ENCODE peak calls at places on chromosomes 2 and 18, in six cellular contexts. I is HCT116, E is HepG2, X is Panc1, J is H1, R is K562. O is an unnamed sample.

GRCh38 chr2:195533771-195534642 is 123.0 kb upstream of the SLC39A10 start:
- DNase-seq in I (peak), E (no peak), X (no peak), J (no peak), R (no peak), O (no peak)

GRCh38 chr2:68134554-68134953 is 23.1 kb upstream of the PNO1 start:
- DNase-seq in I (no peak), E (no peak), X (no peak), J (no peak), R (no peak), O (no peak)

GRCh38 chr2:219713110-219713509 is 85.7 kb downstream of the SLC4A3 start:
- DNase-seq in I (no peak), E (peak), X (no peak), J (no peak), R (peak), O (peak)

GRCh38 chr2:165208094-165208493 is 4.2 kb upstream of the SCN3A start:
- DNase-seq in I (no peak), E (no peak), X (no peak), J (no peak), R (no peak), O (no peak)

GRCh38 chr2:1681323-1682310 is 62.7 kb downstream of the PXDN start:
- DNase-seq in I (no peak), E (no peak), X (no peak), J (no peak), R (no peak), O (no peak)

GRCh38 chr2:17610521-17610920 is 70.0 kb downstream of the VSNL1 start:
- DNase-seq in I (no peak), E (no peak), X (no peak), J (no peak), R (no peak), O (no peak)

GRCh38 chr18:46097378-46097852 is 681 bp downstream of the ATP5F1A start:
- DNase-seq in I (no peak), E (no peak), X (no peak), J (no peak), R (no peak), O (no peak)

GRCh38 chr18:79947054-79947755 is 4.2 kb downstream of the SLC66A2 start:
- DNase-seq in I (no peak), E (no peak), X (no peak), J (no peak), R (no peak), O (no peak)

GRCh38 chr2:191187105-191187829 is 36.5 kb upstream of the STAT4 start:
- DNase-seq in I (no peak), E (no peak), X (no peak), J (no peak), R (no peak), O (no peak)

GRCh38 chr2:45285311-45285710 is 276.1 kb upstream of the SIX2 start:
- DNase-seq in I (no peak), E (no peak), X (no peak), J (no peak), R (no peak), O (no peak)

GRCh38 chr2:207167129-207167923 is 1.6 kb upstream of the KLF7 start:
- DNase-seq in I (no peak), E (peak), X (no peak), J (no peak), R (no peak), O (no peak)

GRCh38 chr2:190794466-190795184 is 86.0 kb upstream of the GLS start:
- DNase-seq in I (no peak), E (no peak), X (no peak), J (no peak), R (no peak), O (no peak)

GRCh38 chr2:220432645-220433044 is 805.2 kb downstream of the SLC4A3 start:
- DNase-seq in I (no peak), E (no peak), X (no peak), J (no peak), R (no peak), O (no peak)

GRCh38 chr2:27134781-27135470 is 490 bp upstream of the PREB start:
- DNase-seq in I (no peak), E (no peak), X (no peak), J (no peak), R (no peak), O (no peak)

GRCh38 chr18:44887227-44887631 is 206.5 kb downstream of the SETBP1 start:
- DNase-seq in I (no peak), E (no peak), X (no peak), J (no peak), R (no peak), O (no peak)

GRCh38 chr18:57730146-57730545 is 73.0 kb downstream of the ATP8B1 start:
- DNase-seq in I (no peak), E (no peak), X (no peak), J (no peak), R (no peak), O (no peak)

GRCh38 chr2:239688840-239689239 is 288.0 kb upstream of the HDAC4 start:
- DNase-seq in I (no peak), E (no peak), X (no peak), J (no peak), R (no peak), O (no peak)

GRCh38 chr18:48007955-48008701 is 77.7 kb upstream of the SMAD2 start:
- DNase-seq in I (no peak), E (peak), X (no peak), J (peak), R (peak), O (peak)

GRCh38 chr2:65316072-65316471 is 88.4 kb downstream of the ACTR2 start:
- DNase-seq in I (no peak), E (no peak), X (no peak), J (no peak), R (no peak), O (no peak)

GRCh38 chr2:18378020-18378653 is 182.3 kb downstream of the RDH14 start:
- DNase-seq in I (peak), E (peak), X (no peak), J (peak), R (peak), O (peak)

GRCh38 chr2:166384774-166385173 is 9.0 kb upstream of the SCN9A start:
- DNase-seq in I (no peak), E (peak), X (no peak), J (no peak), R (peak), O (peak)

GRCh38 chr2:16218161-16218560 is 277.8 kb downstream of the MYCN start:
- DNase-seq in I (no peak), E (no peak), X (no peak), J (no peak), R (no peak), O (no peak)

GRCh38 chr2:198273670-198274069 is 469.3 kb downstream of the PLCL1 start:
- DNase-seq in I (no peak), E (no peak), X (no peak), J (no peak), R (no peak), O (no peak)

GRCh38 chr2:196586511-196586991 is 53.0 kb upstream of the CCDC150 start:
- DNase-seq in I (no peak), E (no peak), X (no peak), J (no peak), R (no peak), O (no peak)
- TF ChIP-seq SIN3A in I (peak), E (no peak), X (no peak), J (no peak), R (no peak), O (no peak)

GRCh38 chr2:231300020-231300721 is 95.3 kb upstream of the B3GNT7 start:
- DNase-seq in I (no peak), E (peak), X (no peak), J (no peak), R (no peak), O (no peak)
- H3K4me3 ChIP-seq in I (no peak), E (no peak), X (no peak), J (no peak), R (no peak), O (no peak)

GRCh38 chr2:152825834-152826233 is 107.4 kb downstream of the ARL6IP6 start:
- DNase-seq in I (no peak), E (no peak), X (no peak), J (no peak), R (no peak), O (no peak)
- TF ChIP-seq SIN3A in I (no peak), E (no peak), X (no peak), J (no peak), R (no peak), O (no peak)

DNA sequence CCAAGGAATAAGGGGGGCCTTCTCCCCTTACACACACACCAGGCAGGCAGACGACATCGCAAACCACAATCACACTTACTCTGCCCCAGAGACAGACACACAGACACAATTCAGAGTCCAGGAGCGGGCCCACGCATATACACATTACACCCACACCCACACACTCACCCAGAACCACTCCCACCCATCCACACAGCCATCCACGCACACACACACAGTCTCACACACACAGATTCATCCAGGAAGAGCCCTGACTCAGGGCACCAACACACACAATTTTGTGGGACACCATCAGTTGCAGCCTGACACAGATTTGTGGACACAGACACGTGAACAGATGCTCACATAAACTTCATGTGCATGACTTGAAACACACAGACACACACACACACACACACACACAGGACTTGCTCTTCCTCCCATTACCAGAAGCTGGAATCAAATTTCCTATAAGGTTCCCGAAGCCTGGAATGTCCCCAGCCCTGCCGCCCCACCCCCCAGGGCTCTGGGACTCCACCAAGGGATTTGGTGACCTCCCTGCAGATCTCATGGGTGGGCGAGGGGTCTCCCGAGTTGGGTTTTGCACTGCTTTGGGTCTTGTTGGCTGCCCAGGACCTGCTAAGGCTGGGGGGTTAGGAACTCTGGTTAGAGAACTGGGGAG is 23.5 kb downstream of the TNS1 start:
- DNase-seq in I (no peak), E (no peak), X (no peak), J (no peak), R (no peak), O (no peak)
- H3K4me3 ChIP-seq in I (no peak), E (peak), X (no peak), J (peak), R (no peak), O (no peak)

DNA sequence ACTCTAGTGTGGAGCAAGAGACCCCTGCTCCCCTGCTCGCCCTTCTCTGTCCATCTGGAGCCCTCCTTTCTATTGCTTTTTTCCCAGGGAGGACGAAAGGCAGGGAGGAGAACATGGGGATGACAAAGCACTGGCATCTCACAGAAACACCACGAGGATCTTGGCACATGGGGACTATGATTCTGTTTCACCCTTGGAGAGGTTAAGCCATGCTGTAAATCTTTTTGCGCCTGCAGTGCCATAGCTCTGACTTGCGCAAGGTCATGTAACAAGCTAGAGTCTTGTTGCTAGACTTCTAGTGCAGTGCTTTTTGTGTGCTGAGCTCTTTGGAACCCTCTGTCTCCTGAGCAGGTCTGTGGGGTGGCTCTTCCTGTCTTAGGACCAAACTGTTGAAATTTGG is 57.3 kb downstream of the APOB start:
- DNase-seq in I (no peak), E (no peak), X (no peak), J (no peak), R (no peak), O (no peak)
- TF ChIP-seq SIN3A in I (no peak), E (no peak), X (no peak), J (no peak), R (no peak), O (no peak)

GRCh38 chr2:241912021-241912555 is 42.6 kb downstream of the RTP5 start:
- DNase-seq in I (no peak), E (peak), X (no peak), J (no peak), R (no peak), O (no peak)

GRCh38 chr2:241910604-241911520 is 41.3 kb downstream of the RTP5 start:
- DNase-seq in I (no peak), E (no peak), X (no peak), J (peak), R (no peak), O (no peak)

GRCh38 chr2:241908686-241909420 is 39.3 kb downstream of the RTP5 start:
- DNase-seq in I (no peak), E (no peak), X (no peak), J (peak), R (no peak), O (no peak)

GRCh38 chr2:241911551-241911950 is 42.0 kb downstream of the RTP5 start:
- DNase-seq in I (no peak), E (no peak), X (no peak), J (no peak), R (no peak), O (no peak)

DNA sequence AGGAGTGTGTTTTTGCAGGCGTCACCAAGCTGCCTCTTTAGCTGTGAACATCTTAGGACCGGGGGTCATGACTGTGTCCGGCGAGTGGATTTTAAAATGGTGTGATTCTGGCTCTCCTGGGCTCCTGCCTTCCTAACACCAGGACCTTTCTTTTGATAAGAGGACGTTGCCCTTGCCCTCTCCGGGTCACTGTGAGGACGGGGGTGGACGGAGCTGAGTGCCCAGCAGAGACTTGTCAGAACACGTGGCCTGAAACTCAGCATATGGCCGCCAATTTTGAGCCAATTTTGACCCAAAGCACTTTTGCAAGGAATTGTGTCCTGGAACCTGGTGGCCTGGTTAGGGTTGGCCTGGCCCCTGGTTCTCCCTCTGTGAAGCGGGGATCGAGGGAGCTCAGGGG is 40.2 kb downstream of the RTP5 start:
- DNase-seq in I (no peak), E (no peak), X (no peak), J (peak), R (no peak), O (no peak)
- H3K4me3 ChIP-seq in I (no peak), E (no peak), X (no peak), J (no peak), R (no peak), O (no peak)

GRCh38 chr2:263022-263738 is 652 bp downstream of the SH3YL1 start:
- DNase-seq in I (no peak), E (no peak), X (no peak), J (peak), R (no peak), O (no peak)
- TF ChIP-seq SIN3A in I (no peak), E (no peak), X (no peak), J (no peak), R (no peak), O (no peak)

DNA sequence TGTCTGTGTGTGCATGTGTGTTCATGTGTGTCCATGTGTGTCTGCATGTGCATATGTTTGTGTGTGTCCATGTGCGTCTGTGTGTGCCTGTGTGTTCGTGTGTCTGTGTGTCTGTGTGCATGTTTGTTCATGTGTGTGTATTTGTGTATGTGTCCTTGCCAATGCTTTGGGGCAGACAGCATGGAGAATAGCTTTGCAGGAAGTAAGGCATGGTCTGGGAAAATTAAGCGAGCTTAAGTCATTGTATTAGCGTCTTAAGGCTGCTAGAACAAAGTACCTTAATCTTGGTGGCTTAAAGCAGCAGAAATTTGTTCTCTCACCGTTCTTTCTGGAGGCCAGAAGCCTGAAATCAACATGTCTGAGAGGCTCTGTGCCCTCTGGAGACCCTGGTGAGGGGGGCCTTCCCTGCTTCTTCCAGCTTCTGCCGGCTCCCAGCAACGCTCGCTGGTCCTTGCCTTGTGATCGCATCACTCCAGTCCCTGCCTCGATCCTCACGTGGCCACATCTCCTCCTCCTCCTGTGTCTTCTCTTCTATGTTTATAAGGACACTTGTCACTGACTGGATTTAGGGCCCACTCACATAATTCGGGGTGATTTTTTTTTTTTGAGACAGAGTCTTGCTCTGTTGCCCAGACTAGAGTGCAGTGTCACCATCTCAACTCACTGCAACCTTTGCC is 3.8 kb downstream of the NEU2 start:
- DNase-seq in I (no peak), E (no peak), X (no peak), J (no peak), R (no peak), O (no peak)
- H3K4me3 ChIP-seq in I (no peak), E (no peak), X (no peak), J (no peak), R (no peak), O (no peak)

GRCh38 chr2:33392366-33392765 is 84.1 kb upstream of the RASGRP3 start:
- DNase-seq in I (no peak), E (no peak), X (no peak), J (no peak), R (no peak), O (no peak)
- TF ChIP-seq SIN3A in I (no peak), E (no peak), X (no peak), J (no peak), R (no peak), O (no peak)

GRCh38 chr2:176130153-176130916 is 830 bp downstream of the HOXD8 start:
- DNase-seq in I (no peak), E (no peak), X (no peak), J (peak), R (peak), O (peak)
- H3K4me3 ChIP-seq in I (peak), E (no peak), X (no peak), J (no peak), R (peak), O (peak)